ENCODE peak calls at places on chromosomes 4 and X, in seven cellular contexts. W is pancreas, H is left ventricle myocardium superior, K is HCT116, A is head of caudate nucleus, P is mammary epithelial cell, U is occipital lobe. R is an unnamed sample.
A peak's percentile ranks its signal among the peaks of the same experiment; 100 is the strongest.

GRCh38 chr4:168880087-168880675 is 129.9 kb downstream of the CBR4 start:
- DNase-seq in A (no peak), K (no peak), W (no peak), H (no peak), P (no peak), U (no peak), R (no peak)

GRCh38 chr4:56575820-56576429 is 70.3 kb downstream of the ARL9 start:
- DNase-seq in K (peak; percentile 36), A (no peak), H (no peak), W (no peak), U (no peak), P (peak; percentile 8), R (no peak)

GRCh38 chr4:106222548-106222947 is 93.5 kb downstream of the TBCK start:
- DNase-seq in K (no peak), A (no peak), P (no peak), W (no peak), H (no peak), U (no peak), R (no peak)

GRCh38 chr4:168524006-168524405 is 27.2 kb downstream of the PALLD start:
- DNase-seq in U (no peak), A (no peak), P (peak; percentile 70), H (no peak), W (no peak), K (no peak), R (no peak)

GRCh38 chr4:145709843-145710242 is 29.9 kb downstream of the C4orf51 start:
- DNase-seq in A (no peak), U (no peak), P (peak; percentile 90), H (no peak), K (no peak), W (no peak), R (no peak)

GRCh38 chrX:103688949-103689348 is 2.5 kb upstream of the MORF4L2 start:
- DNase-seq in P (peak; percentile 30), W (no peak), A (no peak), H (no peak), K (no peak), U (no peak), R (no peak)

GRCh38 chrX:16138108-16138427 is 14.7 kb downstream of the GRPR start:
- DNase-seq in P (no peak), U (no peak), A (no peak), K (peak; percentile 12), W (no peak), H (no peak), R (no peak)

GRCh38 chrX:1450381-1451161 is 2.1 kb downstream of the ASMTL start:
- DNase-seq in P (no peak), H (no peak), W (no peak), A (no peak), K (no peak), U (no peak), R (no peak)

GRCh38 chrX:109886122-109886761 is 116.7 kb upstream of the TMEM164 start:
- DNase-seq in A (peak; percentile 18), K (peak; percentile 37), U (no peak), H (no peak), P (peak; percentile 28), W (peak; percentile 6), R (no peak)

GRCh38 chr4:67480810-67481209 is 64.5 kb downstream of the CENPC start:
- DNase-seq in W (no peak), U (no peak), H (no peak), K (no peak), A (no peak), P (no peak), R (no peak)

GRCh38 chrX:2430265-2430825 is 70.4 kb downstream of the DHRSX start:
- DNase-seq in A (no peak), W (no peak), P (peak; percentile 67), U (no peak), H (no peak), K (no peak), R (peak; percentile 48)

R was measured in lung.